ENCODE peak calls at places on chromosome 3, in seven cellular contexts. Z, N, Y, V, L, C and H are unnamed samples.

GRCh38 chr3:197132916-197133530 is 103.4 kb upstream of the MELTF start:
- DNase-seq in V (no peak), Z (no peak), L (no peak), N (no peak), Y (no peak), C (no peak), H (no peak)

GRCh38 chr3:114557791-114558190 is 264.0 kb downstream of the TIGIT start:
- DNase-seq in Y (no peak), C (no peak), V (no peak), L (no peak), Z (peak), N (no peak), H (no peak)

GRCh38 chr3:8366214-8366613 is 135.4 kb upstream of the LMCD1 start:
- DNase-seq in V (no peak), C (no peak), Z (no peak), Y (no peak), N (no peak), L (no peak), H (no peak)

GRCh38 chr3:116443096-116443793 is 2.0 kb downstream of the LSAMP start:
- DNase-seq in N (no peak), C (no peak), Z (peak), Y (peak), V (no peak), L (no peak), H (no peak)

GRCh38 chr3:146416366-146416765 is 53.0 kb downstream of the PLSCR2 start:
- DNase-seq in Z (no peak), V (no peak), C (no peak), N (no peak), L (no peak), Y (no peak), H (no peak)

GRCh38 chr3:44506556-44506955 is 29.1 kb upstream of the ZNF445 start:
- DNase-seq in Z (no peak), Y (no peak), V (no peak), C (no peak), N (no peak), L (no peak), H (no peak)

GRCh38 chr3:133833267-133833666 is 27.7 kb downstream of the SRPRB start:
- DNase-seq in N (no peak), L (no peak), Y (no peak), Z (no peak), V (no peak), C (no peak), H (no peak)

GRCh38 chr3:190491533-190492054 is 22.3 kb upstream of the IL1RAP start:
- DNase-seq in Y (no peak), V (no peak), C (peak), L (no peak), Z (no peak), N (no peak), H (no peak)

GRCh38 chr3:108757404-108757982 is at the start of gene RETNLB:
- DNase-seq in Y (no peak), N (no peak), C (no peak), L (no peak), Z (no peak), V (no peak), H (no peak)

GRCh38 chr3:8441969-8442559 is 59.6 kb upstream of the LMCD1 start:
- DNase-seq in Z (peak), V (no peak), Y (peak), C (no peak), L (peak), N (no peak), H (peak)

GRCh38 chr3:180624714-180625113 is 22.8 kb downstream of the TTC14 start:
- DNase-seq in Y (no peak), N (no peak), V (no peak), Z (no peak), L (no peak), C (no peak), H (no peak)

GRCh38 chr3:62525276-62525675 is 151.9 kb upstream of the FEZF2 start:
- DNase-seq in Y (no peak), L (no peak), N (no peak), V (no peak), C (no peak), Z (peak), H (no peak)

GRCh38 chr3:63967675-63968611 is 55.4 kb downstream of the PSMD6 start:
- DNase-seq in N (no peak), L (no peak), V (peak), Y (peak), Z (peak), C (no peak), H (peak)

GRCh38 chr3:23175361-23176073 is 27.6 kb upstream of the UBE2E2 start:
- DNase-seq in L (no peak), Z (no peak), C (no peak), V (no peak), N (no peak), Y (no peak), H (peak)

GRCh38 chr3:77254967-77255831 is 215.3 kb downstream of the ROBO2 start:
- DNase-seq in L (peak), C (no peak), Z (peak), Y (peak), N (no peak), V (no peak), H (peak)

GRCh38 chr3:38278841-38279240 is 3.3 kb upstream of the SLC22A14 start:
- DNase-seq in Y (no peak), N (no peak), Z (no peak), L (no peak), C (no peak), V (no peak), H (no peak)

GRCh38 chr3:14548321-14548729 is 8.2 kb upstream of the GRIP2 start:
- DNase-seq in Z (peak), C (peak), L (peak), Y (peak), V (no peak), N (no peak), H (peak)

GRCh38 chr3:18679226-18679625 is 254.1 kb upstream of the SATB1 start:
- DNase-seq in Z (no peak), N (no peak), Y (no peak), L (no peak), V (peak), C (no peak), H (no peak)

GRCh38 chr3:153927107-153927506 is 194.1 kb upstream of the ARHGEF26 start:
- DNase-seq in Y (no peak), C (no peak), L (no peak), Z (peak), V (no peak), N (no peak), H (peak)

GRCh38 chr3:10702961-10703740 is 112.9 kb upstream of the SLC6A11 start:
- DNase-seq in N (no peak), C (no peak), V (no peak), L (peak), Y (peak), Z (no peak), H (peak)

GRCh38 chr3:126927846-126928245 is 55.1 kb upstream of the PLXNA1 start:
- DNase-seq in L (no peak), N (no peak), C (no peak), Z (no peak), V (no peak), Y (no peak), H (peak)

GRCh38 chr3:27907929-27908328 is 185.8 kb upstream of the EOMES start:
- DNase-seq in L (no peak), Y (no peak), C (no peak), V (no peak), Z (no peak), N (no peak), H (no peak)

GRCh38 chr3:152314677-152315353 is 46.1 kb downstream of the MBNL1 start:
- DNase-seq in N (no peak), V (no peak), Z (no peak), C (no peak), Y (no peak), L (no peak), H (no peak)

GRCh38 chr3:114092151-114093000 is 35.8 kb downstream of the QTRT2 start:
- DNase-seq in L (no peak), V (no peak), C (no peak), Z (no peak), N (no peak), Y (no peak), H (no peak)

GRCh38 chr3:139281096-139281495 is 62.7 kb upstream of the MRPS22 start:
- DNase-seq in N (no peak), Z (no peak), V (no peak), C (no peak), Y (no peak), L (no peak), H (no peak)

GRCh38 chr3:37962906-37963486 is 27.6 kb upstream of the VILL start:
- DNase-seq in Z (no peak), N (no peak), V (no peak), Y (peak), L (no peak), C (no peak), H (no peak)

GRCh38 chr3:42692667-42693529 is 7.6 kb downstream of the KLHL40 start:
- DNase-seq in V (no peak), Y (no peak), Z (no peak), C (no peak), L (no peak), N (no peak), H (no peak)

GRCh38 chr3:65953881-65954733 is 84.6 kb downstream of the MAGI1 start:
- DNase-seq in V (no peak), N (no peak), L (peak), Y (no peak), Z (peak), C (peak), H (peak)

GRCh38 chr3:141257971-141258370 is 26.3 kb downstream of the PXYLP1 start:
- DNase-seq in L (no peak), C (no peak), Z (no peak), Y (no peak), N (no peak), V (no peak), H (no peak)

GRCh38 chr3:127214990-127215389 is 22.1 kb downstream of the PRR23E start:
- DNase-seq in V (no peak), L (no peak), Y (peak), N (no peak), C (no peak), Z (no peak), H (no peak)

GRCh38 chr3:123813876-123814275 is 70.3 kb downstream of the MYLK start:
- DNase-seq in C (no peak), L (no peak), Y (no peak), N (no peak), Z (no peak), V (no peak), H (peak)

GRCh38 chr3:129047553-129047839 is 13.1 kb upstream of the GP9 start:
- DNase-seq in V (no peak), L (no peak), C (no peak), Y (no peak), Z (no peak), N (no peak), H (no peak)

GRCh38 chr3:182989566-182989965 is 9.2 kb upstream of the DCUN1D1 start:
- DNase-seq in L (no peak), C (no peak), Y (no peak), V (no peak), Z (no peak), N (no peak), H (no peak)

GRCh38 chr3:126370055-126370454 is 12.8 kb upstream of the KLF15 start:
- DNase-seq in V (no peak), L (no peak), C (no peak), Z (no peak), Y (no peak), N (no peak), H (no peak)

GRCh38 chr3:129399895-129400357 is 28.5 kb downstream of the EFCAB12 start:
- DNase-seq in V (no peak), Y (no peak), L (no peak), N (no peak), Z (no peak), C (no peak), H (no peak)

GRCh38 chr3:30689202-30689641 is 82.8 kb downstream of the TGFBR2 start:
- DNase-seq in C (peak), V (no peak), Y (no peak), N (no peak), L (no peak), Z (peak), H (peak)

GRCh38 chr3:76487446-76487845 is 552.5 kb upstream of the ROBO2 start:
- DNase-seq in N (no peak), V (no peak), C (no peak), Z (peak), L (no peak), Y (no peak), H (no peak)